ENCODE peak calls at places on chromosomes 16 and 17, in five cellular contexts. I, L, M, H and J are unnamed samples.
A peak's percentile ranks its signal among the peaks of the same experiment; 100 is the strongest.

GRCh38 chr16:84791501-84791900 is 28.3 kb upstream of the CRISPLD2 start:
- DNase-seq in L (no peak), H (no peak), I (no peak), M (no peak), J (no peak)

GRCh38 chr17:45428954-45429337 is 3.7 kb downstream of the ARHGAP27 start:
- DNase-seq in M (no peak), I (no peak), H (no peak), L (no peak), J (peak; percentile 45)

GRCh38 chr16:70255584-70255983 is 3.8 kb upstream of the EXOSC6 start:
- DNase-seq in H (no peak), L (no peak), I (no peak), M (no peak), J (no peak)

GRCh38 chr16:49548571-49548970 is 175.0 kb downstream of the C16orf78 start:
- DNase-seq in I (no peak), M (no peak), L (no peak), H (no peak), J (no peak)

GRCh38 chr17:1422907-1423306 is 22.9 kb upstream of the YWHAE start:
- DNase-seq in H (peak; percentile 94), L (peak; percentile 97), I (peak; percentile 74), M (peak; percentile 36), J (no peak)

GRCh38 chr16:28186752-28187151 is 25.0 kb downstream of the XPO6 start:
- DNase-seq in M (no peak), L (no peak), I (no peak), H (no peak), J (no peak)

GRCh38 chr17:79023180-79023705 is 726 bp upstream of the C1QTNF1 start:
- DNase-seq in L (no peak), I (no peak), M (no peak), H (peak; percentile 76), J (no peak)

GRCh38 chr17:3966720-3967363 is 2.6 kb upstream of the ATP2A3 start:
- DNase-seq in I (no peak), M (no peak), H (no peak), L (no peak), J (no peak)

GRCh38 chr16:48029768-48030167 is 126.0 kb downstream of the ABCC12 start:
- DNase-seq in I (no peak), H (no peak), L (no peak), M (no peak), J (no peak)

GRCh38 chr17:80765241-80766022 is 220.8 kb downstream of the RPTOR start:
- DNase-seq in L (no peak), I (no peak), M (no peak), H (no peak), J (no peak)

GRCh38 chr17:49783051-49783715 is 5.3 kb upstream of the KAT7 start:
- DNase-seq in L (no peak), H (no peak), M (no peak), I (no peak), J (no peak)

GRCh38 chr17:50211249-50212120 is 10.1 kb upstream of the COL1A1 start:
- DNase-seq in I (no peak), M (no peak), L (no peak), H (peak; percentile 64), J (no peak)